ENCODE peak calls at places on chromosomes 5 and 9, in nine cellular contexts. T, E, M, C, X, L, F, S and B are unnamed samples.

GRCh38 chr5:95410269-95410668 is 19.1 kb downstream of the FAM81B start:
- DNase-seq in T (no peak), F (no peak), X (no peak), L (no peak), M (no peak), S (no peak), E (no peak), C (no peak), B (no peak)

GRCh38 chr9:135749171-135750045 is 47.4 kb downstream of the KCNT1 start:
- DNase-seq in E (no peak), F (no peak), X (no peak), T (no peak), S (no peak), M (no peak), L (no peak), C (no peak), B (no peak)

GRCh38 chr5:151204051-151204450 is 19.8 kb downstream of the CCDC69 start:
- DNase-seq in S (no peak), M (no peak), T (no peak), X (no peak), E (no peak), F (no peak), L (no peak), C (no peak), B (no peak)

GRCh38 chr5:76473676-76474075 is 70.6 kb downstream of the IQGAP2 start:
- DNase-seq in X (no peak), C (no peak), E (no peak), M (no peak), L (peak), T (no peak), S (peak), F (peak), B (no peak)

GRCh38 chr5:159211712-159212111 is 2.4 kb upstream of the RNF145 start:
- DNase-seq in T (no peak), E (no peak), C (no peak), F (no peak), X (no peak), M (no peak), S (no peak), L (no peak), B (no peak)

GRCh38 chr9:135901826-135902225 is 5.5 kb downstream of the CAMSAP1 start:
- DNase-seq in T (no peak), C (no peak), F (no peak), S (no peak), L (no peak), X (no peak), M (no peak), E (no peak), B (no peak)

GRCh38 chr5:1536298-1537165 is 12.8 kb upstream of the LPCAT1 start:
- DNase-seq in S (peak), X (peak), L (peak), M (peak), T (no peak), C (no peak), F (peak), E (no peak), B (no peak)

GRCh38 chr9:98943682-98944129 is at the start of gene COL15A1:
- DNase-seq in T (no peak), M (no peak), L (no peak), X (no peak), F (peak), C (no peak), S (no peak), E (no peak), B (no peak)

GRCh38 chr5:107778651-107779050 is 107.9 kb upstream of the EFNA5 start:
- DNase-seq in C (no peak), L (no peak), M (no peak), T (no peak), F (no peak), S (no peak), E (no peak), X (no peak), B (no peak)

GRCh38 chr5:152514827-152515397 is 109.8 kb upstream of the NMUR2 start:
- DNase-seq in S (no peak), E (no peak), T (no peak), C (no peak), F (peak), L (no peak), X (peak), M (peak), B (no peak)

GRCh38 chr9:131361202-131361833 is 32.6 kb upstream of the PRRC2B start:
- DNase-seq in X (peak), M (no peak), F (no peak), S (no peak), L (no peak), C (no peak), T (no peak), E (no peak), B (no peak)

GRCh38 chr5:125582358-125582757 is 835.9 kb upstream of the ZNF608 start:
- DNase-seq in F (no peak), M (no peak), L (no peak), E (no peak), C (no peak), X (peak), T (no peak), S (no peak), B (no peak)

GRCh38 chr5:79875230-79875629 is 115.8 kb downstream of the MTX3 start:
- DNase-seq in X (no peak), T (no peak), C (no peak), M (no peak), L (no peak), F (no peak), E (no peak), S (no peak), B (no peak)

GRCh38 chr5:153445875-153446567 is 44.4 kb upstream of the GRIA1 start:
- DNase-seq in T (no peak), C (no peak), L (no peak), F (no peak), X (no peak), M (no peak), S (no peak), E (no peak), B (no peak)

GRCh38 chr5:180179399-180180197 is 29.4 kb downstream of the RASGEF1C start:
- DNase-seq in S (no peak), T (no peak), X (no peak), M (no peak), F (no peak), C (no peak), L (no peak), E (peak), B (no peak)

GRCh38 chr9:114174876-114175771 is 19.8 kb downstream of the COL27A1 start:
- DNase-seq in S (no peak), C (no peak), X (peak), T (no peak), F (no peak), L (no peak), E (no peak), M (no peak), B (no peak)

GRCh38 chr5:153660919-153661318 is 170.4 kb downstream of the GRIA1 start:
- DNase-seq in E (no peak), F (no peak), C (no peak), M (no peak), X (peak), T (no peak), S (no peak), L (no peak), B (no peak)